ENCODE peak calls at places on chromosomes 16 and 17, in ten cellular contexts. I is heart left ventricle, E is adrenal gland, L is stomach, Y is HepG2, X is A549, B is body of pancreas, S is K562, Z is IMR-90, F is upper lobe of left lung. Q is an unnamed sample.

GRCh38 chr16:77375396-77375795 is 59.4 kb downstream of the ADAMTS18 start:
- DNase-seq in I (no peak), E (no peak), L (no peak), Y (no peak), X (no peak), B (no peak), S (no peak), Z (no peak), F (no peak), Q (no peak)

GRCh38 chr16:64278196-64278595 is 843.7 kb downstream of the CDH11 start:
- DNase-seq in I (no peak), E (no peak), L (no peak), Y (no peak), X (no peak), B (no peak), S (no peak), Z (peak; percentile 48), F (no peak), Q (no peak)

GRCh38 chr16:70395345-70395901 is 43.5 kb downstream of the ST3GAL2 start:
- DNase-seq in I (peak; percentile 88), E (peak; percentile 76), L (peak; percentile 77), Y (peak; percentile 72), X (peak; percentile 65), B (peak; percentile 73), S (peak; percentile 81), Z (peak; percentile 22), F (peak; percentile 83), Q (peak; percentile 55)

GRCh38 chr17:48051706-48052486 is 3.7 kb downstream of the NFE2L1 start:
- DNase-seq in I (no peak), E (peak; percentile 76), L (peak; percentile 38), Y (peak; percentile 85), X (no peak), B (peak; percentile 40), S (peak; percentile 24), Z (peak; percentile 68), F (no peak), Q (peak; percentile 89)

GRCh38 chr17:77129568-77130301 is 11.0 kb upstream of the SEC14L1 start:
- DNase-seq in I (no peak), E (no peak), L (no peak), Y (no peak), X (no peak), B (no peak), S (no peak), Z (peak; percentile 28), F (no peak), Q (no peak)

GRCh38 chr17:80195671-80196529 is 24.2 kb downstream of the SGSH start:
- DNase-seq in I (no peak), E (peak; percentile 51), L (no peak), Y (peak; percentile 48), X (no peak), B (no peak), S (peak; percentile 69), Z (no peak), F (no peak), Q (no peak)

GRCh38 chr16:57800213-57801097 is 1.8 kb downstream of the KIFC3 start:
- DNase-seq in I (peak; percentile 47), E (no peak), L (peak; percentile 26), Y (no peak), X (no peak), B (peak; percentile 44), S (peak; percentile 33), Z (no peak), F (no peak), Q (peak; percentile 60)

GRCh38 chr16:23836078-23836403 is 258 bp downstream of the PRKCB start:
- DNase-seq in I (peak; percentile 62), E (no peak), L (no peak), Y (no peak), X (no peak), B (no peak), S (no peak), Z (no peak), F (no peak), Q (no peak)

GRCh38 chr16:72961863-72962262 is 86.1 kb downstream of the ZFHX3 start:
- DNase-seq in I (no peak), E (no peak), L (no peak), Y (no peak), X (no peak), B (no peak), S (no peak), Z (no peak), F (no peak), Q (no peak)

GRCh38 chr17:17535957-17536356 is 39.8 kb upstream of the RASD1 start:
- DNase-seq in I (peak; percentile 91), E (peak; percentile 95), L (peak; percentile 91), Y (no peak), X (peak; percentile 80), B (peak; percentile 92), S (no peak), Z (peak; percentile 39), F (peak; percentile 74), Q (peak; percentile 91)

GRCh38 chr17:41016578-41017215 is 7.8 kb upstream of the KRTAP3-1 start:
- DNase-seq in I (no peak), E (no peak), L (no peak), Y (peak; percentile 72), X (no peak), B (no peak), S (no peak), Z (no peak), F (no peak), Q (no peak)

GRCh38 chr17:17849147-17849820 is 12.5 kb upstream of the SREBF1 start:
- DNase-seq in I (peak; percentile 77), E (peak; percentile 85), L (peak; percentile 62), Y (peak; percentile 66), X (no peak), B (peak; percentile 53), S (peak; percentile 49), Z (no peak), F (peak; percentile 93), Q (peak; percentile 67)

GRCh38 chr16:20901441-20902112 is 1.0 kb downstream of the LYRM1 start:
- DNase-seq in I (peak; percentile 68), E (peak; percentile 74), L (peak; percentile 68), Y (peak; percentile 55), X (peak; percentile 52), B (peak; percentile 50), S (no peak), Z (peak; percentile 54), F (peak; percentile 87), Q (peak; percentile 59)

DNA sequence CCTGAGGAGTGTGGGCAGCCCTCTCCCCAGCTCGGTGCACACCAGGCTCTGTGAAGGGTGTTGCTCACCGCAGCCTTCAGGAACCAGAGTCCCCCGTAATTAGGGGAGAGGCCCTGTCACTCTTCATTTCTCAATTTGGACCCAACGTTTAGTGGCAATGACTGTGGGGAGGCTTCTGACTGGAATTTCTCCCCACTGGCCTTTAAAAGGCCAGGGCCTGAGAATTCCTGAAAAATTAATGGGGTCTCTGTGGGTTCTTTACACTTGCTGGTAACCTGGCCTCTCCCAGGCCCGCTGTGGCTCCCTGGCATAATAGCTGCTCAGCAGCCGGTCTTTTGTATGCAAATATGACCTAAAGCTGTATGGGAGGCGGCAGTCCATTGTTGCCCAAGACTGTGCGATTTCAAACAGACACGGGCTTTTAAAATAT is 209.7 kb downstream of the MSI2 start:
- DNase-seq in I (no peak), E (no peak), L (no peak), Y (no peak), X (no peak), B (no peak), S (no peak), Z (no peak), F (no peak), Q (no peak)
- H3K4me3 ChIP-seq in I (no peak overlapping the region), E (no peak overlapping the region), L (no peak overlapping the region), Y (no peak overlapping the region), X (no peak overlapping the region), B (no peak overlapping the region), S (no peak overlapping the region), Z (no peak overlapping the region), F (no peak overlapping the region), Q (no peak overlapping the region)

DNA sequence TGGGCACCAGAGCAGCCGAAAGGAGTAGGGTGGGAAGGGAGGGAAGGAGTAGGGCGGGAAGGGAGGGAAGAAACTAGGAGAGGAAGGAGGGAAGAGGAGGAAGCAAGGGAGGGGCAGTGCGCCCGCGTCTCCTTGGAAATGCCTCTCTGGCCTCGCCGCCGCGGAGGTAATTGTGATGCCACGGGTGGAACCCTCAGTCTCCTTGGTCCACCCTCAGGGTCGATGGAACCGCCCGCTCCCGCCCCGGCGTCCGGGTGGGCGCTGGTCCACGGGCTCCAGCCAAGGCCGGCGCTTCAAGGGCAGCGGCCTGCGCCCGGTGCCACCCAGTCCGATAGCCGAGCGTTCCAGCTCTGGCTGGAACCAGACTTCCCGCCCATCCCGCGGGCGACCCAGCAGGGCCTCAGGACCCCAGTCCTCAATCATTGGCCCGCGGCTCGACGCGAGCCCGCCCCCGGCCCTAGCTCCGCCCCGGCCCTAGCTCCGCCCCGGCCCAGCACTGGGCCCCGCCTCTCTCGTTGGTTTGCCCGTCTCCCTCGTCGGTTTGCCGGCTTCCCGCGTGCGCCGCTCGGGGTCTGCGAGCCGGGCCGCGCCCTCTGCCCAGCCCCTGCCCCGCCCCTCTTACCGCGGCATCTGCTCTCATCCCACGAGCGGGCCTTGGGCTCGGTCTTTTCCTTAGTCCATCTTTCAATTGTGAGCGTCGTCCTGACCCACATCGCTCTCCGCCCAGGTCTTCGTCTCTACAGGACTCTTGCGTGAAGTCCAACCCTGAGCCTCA is 553 bp downstream of the PROCA1 start:
- DNase-seq in I (peak; percentile 95), E (peak; percentile 85), L (peak; percentile 93), Y (peak; percentile 86), X (peak; percentile 97), B (peak; percentile 82), S (peak; percentile 98), Z (peak; percentile 85), F (peak; percentile 92), Q (peak; percentile 92)
- TF ChIP-seq POLR2A in I (peak; percentile 92), E (peak; percentile 57), L (no peak), Y (peak; percentile 92), X (peak; percentile 81), B (peak; percentile 70), S (peak; percentile 92), Z (peak; percentile 84), F (peak; percentile 59), Q (peak; percentile 7)

DNA sequence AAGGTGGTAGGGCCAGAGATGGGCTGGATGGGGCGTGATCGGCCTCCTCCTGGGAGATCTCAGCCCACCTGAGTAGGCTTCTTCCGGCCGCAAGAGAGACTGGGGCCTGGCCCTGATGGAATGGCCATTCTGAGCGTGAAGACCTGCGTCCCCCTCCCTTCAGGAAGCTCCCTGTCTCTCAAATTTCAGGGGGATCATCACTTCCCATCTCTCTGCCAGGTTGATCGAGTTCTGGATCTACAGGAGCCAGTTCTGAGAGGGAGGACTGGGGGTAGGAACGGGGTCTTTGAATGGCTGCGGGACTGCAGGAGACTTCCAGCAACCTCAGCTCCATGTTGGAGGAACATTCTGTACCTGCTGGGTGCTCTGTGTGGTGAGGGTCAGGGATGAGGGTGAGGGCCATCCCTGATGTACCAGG is 9.3 kb upstream of the GSDMA start:
- DNase-seq in I (no peak), E (no peak), L (no peak), Y (no peak), X (no peak), B (no peak), S (no peak), Z (no peak), F (no peak), Q (no peak)
- H3K27ac ChIP-seq in I (peak overlapping the region; percentile 56), E (no peak overlapping the region), L (peak overlapping the region; percentile 80), Y (no peak overlapping the region), X (peak overlapping the region; percentile 66), B (peak overlapping the region; percentile 38), S (peak overlapping the region; percentile 51), Z (peak overlapping the region; percentile 20), F (no peak overlapping the region), Q (peak overlapping the region; percentile 31)

DNA sequence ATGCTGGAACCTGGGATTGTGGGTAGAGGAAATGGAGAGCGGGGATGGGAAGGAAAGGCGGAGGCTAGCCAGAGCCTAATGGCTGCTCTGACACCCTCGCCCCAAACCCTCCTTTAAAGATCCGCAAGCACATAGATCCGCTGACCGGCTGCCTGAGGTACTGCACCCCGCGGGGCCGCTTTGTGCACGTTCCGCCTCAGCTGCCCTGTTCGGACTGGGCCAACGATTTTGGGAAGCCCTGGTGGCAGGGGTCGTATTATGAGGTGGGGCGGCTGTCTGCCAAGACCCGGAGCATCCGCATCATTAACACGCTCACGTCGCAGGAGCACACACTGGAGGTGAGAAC is 657 bp downstream of the CYB5D1 start:
- DNase-seq in I (peak; percentile 68), E (peak; percentile 78), L (no peak), Y (peak; percentile 52), X (peak; percentile 69), B (peak; percentile 49), S (peak; percentile 44), Z (peak; percentile 44), F (peak; percentile 28), Q (peak; percentile 57)
- H3K4me3 ChIP-seq in I (peak overlapping the region; percentile 39), E (no peak overlapping the region), L (peak overlapping the region; percentile 64), Y (peak overlapping the region; percentile 83), X (peak overlapping the region; percentile 69), B (no peak overlapping the region), S (peak overlapping the region; percentile 65), Z (peak overlapping the region; percentile 59), F (peak overlapping the region; percentile 49), Q (peak overlapping the region; percentile 66)

Q was measured in testis.